ENCODE peak calls at places on chromosomes 5 and 9, in eight cellular contexts. B is esophagus squamous epithelium, H is psoas muscle, M is thoracic aorta, X is upper lobe of right lung, E is AG04450, P is colonic mucosa, Z is cardiac muscle cell. D is an unnamed sample. For H3K27me3, the result is how much of the 10 kb centered on the place peaks cover.

GRCh38 chr5:143921525-143922311 is 109.8 kb downstream of the HMHB1 start:
- DNase-seq in B (no peak), H (no peak), M (no peak), X (no peak), E (no peak), P (no peak), Z (peak), D (peak)

GRCh38 chr5:39580702-39581498 is 156.1 kb upstream of the DAB2 start:
- DNase-seq in B (no peak), H (no peak), M (no peak), X (no peak), E (no peak), P (no peak), Z (peak), D (no peak)

GRCh38 chr5:13740471-13740870 is 204.0 kb downstream of the DNAH5 start:
- DNase-seq in B (no peak), H (no peak), M (no peak), X (no peak), E (no peak), P (no peak), Z (no peak), D (peak)

GRCh38 chr5:143836161-143836725 is 24.3 kb downstream of the HMHB1 start:
- DNase-seq in B (no peak), H (no peak), M (no peak), X (no peak), E (no peak), P (no peak), Z (no peak), D (no peak)

GRCh38 chr5:151570058-151570457 is 21.1 kb downstream of the FAT2 start:
- DNase-seq in B (no peak), H (no peak), M (no peak), X (no peak), E (no peak), P (no peak), Z (no peak), D (peak)

GRCh38 chr9:131754846-131755245 is 15.0 kb upstream of the RAPGEF1 start:
- DNase-seq in B (no peak), H (no peak), M (no peak), X (no peak), E (no peak), P (no peak), Z (no peak), D (peak)

GRCh38 chr5:158899792-158900191 is 199.9 kb downstream of the EBF1 start:
- DNase-seq in B (no peak), H (peak), M (no peak), X (no peak), E (no peak), P (peak), Z (peak), D (no peak)

GRCh38 chr5:107337281-107337680 is 333.5 kb downstream of the EFNA5 start:
- DNase-seq in B (no peak), H (no peak), M (no peak), X (no peak), E (no peak), P (peak), Z (no peak), D (peak)

GRCh38 chr9:36407122-36407723 is 7.2 kb upstream of the RNF38 start:
- DNase-seq in B (no peak), H (peak), M (no peak), X (no peak), E (no peak), P (peak), Z (peak), D (peak)

GRCh38 chr5:39422886-39423285 is 1.9 kb downstream of the DAB2 start:
- DNase-seq in B (no peak), H (no peak), M (no peak), X (no peak), E (no peak), P (no peak), Z (no peak), D (no peak)

GRCh38 chr9:110116543-110116885 is 91.4 kb downstream of the C9orf152 start:
- DNase-seq in B (no peak), H (no peak), M (no peak), X (no peak), E (peak), P (no peak), Z (peak), D (peak)

GRCh38 chr9:93479726-93480125 is 26.3 kb upstream of the FAM120AOS start:
- DNase-seq in B (no peak), H (no peak), M (no peak), X (no peak), E (no peak), P (no peak), Z (peak), D (no peak)

GRCh38 chr5:91288517-91288916 is 94.6 kb downstream of the ARRDC3 start:
- DNase-seq in B (no peak), H (no peak), M (no peak), X (no peak), E (no peak), P (no peak), Z (no peak), D (no peak)

GRCh38 chr9:133855802-133856592 is 117.8 kb upstream of the SARDH start:
- DNase-seq in B (no peak), H (no peak), M (no peak), X (peak), E (no peak), P (peak), Z (peak), D (no peak)

GRCh38 chr5:10246761-10247160 is 2.9 kb downstream of the ATPSCKMT start:
- DNase-seq in B (no peak), H (no peak), M (no peak), X (no peak), E (no peak), P (peak), Z (no peak), D (no peak)

GRCh38 chr5:171589461-171589860 is 170.0 kb downstream of the FGF18 start:
- DNase-seq in B (no peak), H (no peak), M (no peak), X (no peak), E (no peak), P (peak), Z (no peak), D (no peak)

GRCh38 chr9:82882744-82883143 is 180.2 kb downstream of the RASEF start:
- DNase-seq in B (no peak), H (no peak), M (no peak), X (no peak), E (no peak), P (no peak), Z (no peak), D (peak)

GRCh38 chr9:127503947-127504886 is 52.9 kb downstream of the LRSAM1 start:
- DNase-seq in B (peak), H (peak), M (peak), X (peak), E (peak), P (peak), Z (peak), D (peak)

GRCh38 chr9:124661184-124661755 is 109.8 kb downstream of the NR6A1 start:
- DNase-seq in B (no peak), H (no peak), M (no peak), X (no peak), E (no peak), P (no peak), Z (no peak), D (no peak)

GRCh38 chr5:102554728-102555127 is 55.9 kb upstream of the SLCO6A1 start:
- DNase-seq in B (no peak), H (no peak), M (no peak), X (no peak), E (no peak), P (no peak), Z (peak), D (no peak)

GRCh38 chr5:78497573-78498533 is 137.4 kb downstream of the SCAMP1 start:
- DNase-seq in B (no peak), H (no peak), M (no peak), X (no peak), E (no peak), P (peak), Z (no peak), D (no peak)

GRCh38 chr5:134249469-134250379 is 23.9 kb upstream of the PPP2CA start:
- DNase-seq in B (no peak), H (peak), M (no peak), X (peak), E (no peak), P (no peak), Z (peak), D (no peak)

GRCh38 chr5:170691623-170692022 is 91.9 kb upstream of the GABRP start:
- DNase-seq in B (no peak), H (no peak), M (no peak), X (no peak), E (no peak), P (no peak), Z (no peak), D (no peak)

GRCh38 chr5:64929833-64930232 is 161.1 kb downstream of the CWC27 start:
- DNase-seq in B (no peak), H (no peak), M (no peak), X (no peak), E (no peak), P (no peak), Z (no peak), D (no peak)

GRCh38 chr5:2005101-2006041 is 122.6 kb upstream of the IRX4 start:
- DNase-seq in B (no peak), H (no peak), M (no peak), X (no peak), E (no peak), P (no peak), Z (no peak), D (no peak)
- TF ChIP-seq CTCF in B (no peak), H (no peak), M (no peak), X (no peak), E (no peak), P (no peak), Z (no peak), D (no peak)

GRCh38 chr5:180720501-180720900 is 19.4 kb downstream of the OR2Y1 start:
- DNase-seq in B (no peak), H (no peak), M (no peak), X (no peak), E (no peak), P (no peak), Z (no peak), D (no peak)
- H3K27me3 ChIP-seq in B (under half), H (under half), M (under half), X (under half), E (under half), P (under half), Z (under half), D (under half)

GRCh38 chr9:103867886-103868285 is 226.2 kb upstream of the SMC2 start:
- DNase-seq in B (no peak), H (no peak), M (no peak), X (no peak), E (no peak), P (no peak), Z (no peak), D (peak)

DNA sequence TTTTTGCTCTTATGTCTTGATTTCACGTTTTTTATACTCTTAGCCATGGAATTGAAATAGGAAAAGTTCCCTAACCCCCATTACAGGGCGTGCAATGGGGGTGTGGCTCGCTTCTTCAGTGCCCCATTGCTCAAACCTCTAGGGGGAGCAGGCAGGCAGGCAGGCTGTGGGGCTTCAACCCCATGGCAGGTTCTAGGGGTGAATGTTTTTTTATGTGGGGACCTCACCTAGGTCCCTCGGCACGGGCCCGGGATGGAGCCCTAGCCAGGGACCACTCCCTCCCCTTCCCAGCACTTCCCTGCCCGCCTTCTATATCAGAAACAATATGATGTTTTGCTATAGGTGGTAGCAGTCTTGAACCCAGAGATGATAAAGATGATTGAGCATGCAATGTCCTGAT is 221.3 kb upstream of the SMC2 start:
- DNase-seq in B (no peak), H (no peak), M (no peak), X (no peak), E (no peak), P (no peak), Z (no peak), D (no peak)
- TF ChIP-seq CTCF in B (no peak), H (no peak), M (no peak), X (no peak), E (no peak), P (no peak), Z (no peak), D (no peak)

GRCh38 chr5:122073023-122073422 is 5.0 kb downstream of the LOX start:
- DNase-seq in B (no peak), H (no peak), M (no peak), X (no peak), E (no peak), P (no peak), Z (no peak), D (no peak)

GRCh38 chr5:122077451-122078115 is 476 bp downstream of the LOX start:
- DNase-seq in B (no peak), H (peak), M (no peak), X (peak), E (no peak), P (no peak), Z (peak), D (no peak)

GRCh38 chr5:122076023-122076422 is 2.0 kb downstream of the LOX start:
- DNase-seq in B (no peak), H (no peak), M (no peak), X (no peak), E (no peak), P (no peak), Z (peak), D (no peak)

GRCh38 chr5:122076669-122077450 is 1.2 kb downstream of the LOX start:
- DNase-seq in B (no peak), H (peak), M (peak), X (peak), E (no peak), P (peak), Z (peak), D (peak)

DNA sequence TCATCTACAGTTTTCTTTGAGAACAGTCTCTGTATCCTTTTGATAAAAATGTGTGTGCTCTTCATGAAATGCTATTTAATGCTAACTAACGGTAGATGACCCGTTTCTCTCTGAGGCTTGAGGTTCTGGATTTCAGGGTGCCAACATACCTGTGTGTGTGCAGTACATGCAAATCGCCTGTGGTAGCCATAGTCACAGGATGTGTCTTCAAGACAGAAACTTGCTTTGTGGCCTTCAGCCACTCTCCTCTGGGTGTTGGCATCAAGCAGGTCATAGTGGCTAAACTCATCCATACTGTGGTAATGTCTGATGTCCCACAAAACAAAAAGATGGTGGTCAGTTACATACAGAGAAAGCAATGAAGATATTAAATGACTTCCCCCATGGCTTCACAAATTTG is 4.2 kb downstream of the LOX start:
- DNase-seq in B (no peak), H (no peak), M (no peak), X (no peak), E (no peak), P (no peak), Z (no peak), D (no peak)
- H3K27me3 ChIP-seq in B (under half), H (under half), M (under half), X (under half), E (under half), P (under half), Z (under half), D (under half)

GRCh38 chr5:130136300-130136699 is 232.0 kb downstream of the CHSY3 start:
- DNase-seq in B (no peak), H (no peak), M (no peak), X (no peak), E (no peak), P (no peak), Z (peak), D (no peak)

GRCh38 chr5:130138406-130139060 is 234.3 kb downstream of the CHSY3 start:
- DNase-seq in B (no peak), H (no peak), M (no peak), X (no peak), E (no peak), P (no peak), Z (peak), D (peak)

GRCh38 chr5:130141689-130142320 is 237.5 kb downstream of the CHSY3 start:
- DNase-seq in B (no peak), H (no peak), M (no peak), X (peak), E (peak), P (no peak), Z (peak), D (peak)
- TF ChIP-seq CTCF in B (peak), H (peak), M (peak), X (peak), E (peak), P (no peak), Z (peak), D (peak)

GRCh38 chr9:84779892-84780291 is 110.4 kb downstream of the NTRK2 start:
- DNase-seq in B (no peak), H (no peak), M (no peak), X (no peak), E (no peak), P (no peak), Z (no peak), D (no peak)
- H3K27me3 ChIP-seq in B (under half), H (under half), M (under half), X (under half), E (under half), P (under half), Z (under half), D (under half)

DNA sequence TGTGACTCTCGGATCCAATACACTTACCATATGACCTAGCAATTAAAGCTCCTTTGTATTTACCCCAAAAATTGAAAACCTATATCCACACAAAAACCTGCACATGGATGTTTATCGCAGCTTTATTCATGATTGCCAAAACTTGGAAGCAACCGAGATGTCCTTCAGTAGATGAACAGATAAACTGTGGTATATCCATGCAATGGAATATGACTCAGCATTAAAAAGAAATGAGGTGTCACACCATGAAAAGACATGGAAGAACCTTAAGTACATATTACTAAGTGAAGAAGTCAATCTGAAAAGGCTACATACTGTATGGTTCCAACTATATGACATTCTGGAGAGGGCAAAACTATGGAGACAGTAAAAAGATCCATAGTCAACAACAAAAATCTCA is 82.0 kb upstream of the PHF24 start:
- DNase-seq in B (no peak), H (no peak), M (no peak), X (no peak), E (no peak), P (no peak), Z (no peak), D (peak)
- TF ChIP-seq CTCF in B (no peak), H (no peak), M (no peak), X (no peak), E (no peak), P (no peak), Z (no peak), D (no peak)

DNA sequence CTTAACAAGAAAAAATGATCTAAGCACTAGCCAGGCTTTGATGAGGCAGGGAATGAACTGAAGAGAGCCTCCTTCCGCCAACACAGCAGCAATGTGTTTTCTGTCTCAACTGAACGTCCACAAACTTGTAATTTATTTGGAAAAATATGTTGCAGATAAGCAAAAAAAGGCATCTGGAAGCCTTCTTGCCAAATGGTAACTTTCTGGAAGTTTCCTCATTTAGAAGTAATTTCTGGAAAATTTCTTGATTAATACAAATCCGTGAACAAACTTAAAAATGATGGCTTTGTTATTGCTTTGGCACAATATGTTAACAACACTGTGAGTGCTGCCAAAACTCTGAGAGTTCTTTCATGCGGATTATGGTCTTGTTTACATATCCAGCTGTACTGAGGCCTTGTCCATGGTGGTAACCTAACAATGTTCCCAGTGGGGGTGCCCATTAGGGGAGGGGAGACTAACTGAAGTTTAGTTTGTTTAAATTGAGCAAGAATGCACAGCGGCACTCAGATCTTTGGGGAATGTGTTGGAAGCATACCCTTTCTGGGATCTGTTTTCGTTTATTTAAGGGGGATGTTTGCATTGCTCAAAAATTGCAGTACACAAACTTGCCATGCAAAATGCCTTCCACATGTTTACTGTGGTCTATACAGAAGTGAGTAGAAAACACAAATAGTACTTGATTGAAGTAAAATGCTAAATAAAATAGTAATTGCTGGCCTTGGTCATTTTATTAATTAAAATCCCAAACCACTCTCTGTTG is 334.7 kb downstream of the NR2F1-AS1 start:
- DNase-seq in B (no peak), H (no peak), M (no peak), X (no peak), E (peak), P (peak), Z (peak), D (no peak)
- H3K27me3 ChIP-seq in B (under half), H (under half), M (under half), X (under half), E (under half), P (under half), Z (half or more), D (under half)

GRCh38 chr5:172642046-172642409 is 965 bp downstream of the NEURL1B start:
- DNase-seq in B (no peak), H (no peak), M (no peak), X (peak), E (no peak), P (no peak), Z (no peak), D (no peak)
- TF ChIP-seq CTCF in B (no peak), H (no peak), M (no peak), X (no peak), E (no peak), P (no peak), Z (no peak), D (no peak)

D was measured in foreskin keratinocyte.